ENCODE peak calls at places on chromosomes 13 and 19, in eight cellular contexts. M is AG09309; W is GM12892; E is stimulated activated CD4-positive, alpha-beta T cell treated with anti-CD3 and anti-CD28 coated beads, Interleukin-12 subunit alpha, Interleukin-12 subunit beta, amount 100 ng/mL, for 48 hours; X is HT1080; O is stimulated activated CD8-positive, alpha-beta memory T cell treated with anti-CD3 and anti-CD28 coated beads, Interleukin-4, amount 100 ng/mL, for 48 hours; Z is breast epithelium; T is ovary. U is an unnamed sample.

GRCh38 chr13:42066542-42066941 is 18.1 kb downstream of the DGKH start:
- DNase-seq in M (peak), W (no peak), E (no peak), X (no peak), O (no peak), Z (no peak), T (no peak), U (no peak)

GRCh38 chr19:8503506-8503905 is 1.1 kb upstream of the PRAM1 start:
- DNase-seq in M (no peak), W (no peak), E (no peak), X (no peak), O (no peak), Z (no peak), T (no peak), U (no peak)

GRCh38 chr13:28347456-28348371 is 147.2 kb downstream of the FLT1 start:
- DNase-seq in M (no peak), W (no peak), E (no peak), X (peak), O (no peak), Z (no peak), T (no peak), U (peak)

GRCh38 chr13:40252241-40252640 is 414.2 kb downstream of the FOXO1 start:
- DNase-seq in M (no peak), W (no peak), E (no peak), X (no peak), O (no peak), Z (no peak), T (no peak), U (no peak)

GRCh38 chr13:93309886-93310520 is 83.4 kb downstream of the GPC6 start:
- DNase-seq in M (peak), W (no peak), E (no peak), X (peak), O (no peak), Z (no peak), T (no peak), U (no peak)

GRCh38 chr13:107518780-107519179 is 696.6 kb downstream of the LIG4 start:
- DNase-seq in M (no peak), W (no peak), E (no peak), X (peak), O (no peak), Z (no peak), T (no peak), U (no peak)

GRCh38 chr19:15464394-15465385 is at the start of gene RASAL3:
- DNase-seq in M (no peak), W (peak), E (no peak), X (no peak), O (peak), Z (no peak), T (no peak), U (peak)

GRCh38 chr13:100176781-100177389 is 88.0 kb downstream of the PCCA start:
- DNase-seq in M (peak), W (no peak), E (no peak), X (peak), O (no peak), Z (no peak), T (no peak), U (no peak)

GRCh38 chr19:51552996-51553725 is 17.9 kb upstream of the ZNF175 start:
- DNase-seq in M (no peak), W (no peak), E (no peak), X (peak), O (peak), Z (peak), T (peak), U (peak)

U was measured in Kasumi-1.